ENCODE peak calls at places on chromosomes 12 and 14, in four cellular contexts. One of them, this sample, is unnamed.

GRCh38 chr14:23630687-23631086 is 5.5 kb upstream of the DHRS2 start:
- DNase-seq in ovary: no peak
- DNase-seq in glutamatergic neuron: no peak
- DNase-seq in Peyer's patch: no peak
- DNase-seq in this sample: no peak

GRCh38 chr12:46391630-46392029 is 19.1 kb upstream of the SLC38A2 start:
- DNase-seq in ovary: no peak
- DNase-seq in glutamatergic neuron: no peak
- DNase-seq in Peyer's patch: no peak
- DNase-seq in this sample: peak

GRCh38 chr12:95259368-95259767 is 41.8 kb downstream of the VEZT start:
- DNase-seq in ovary: no peak
- DNase-seq in glutamatergic neuron: no peak
- DNase-seq in Peyer's patch: no peak
- DNase-seq in this sample: no peak

GRCh38 chr14:71642715-71643114 is 289.5 kb upstream of the RGS6 start:
- DNase-seq in ovary: no peak
- DNase-seq in glutamatergic neuron: no peak
- DNase-seq in Peyer's patch: no peak
- DNase-seq in this sample: no peak

GRCh38 chr12:102522768-102523167 is 42.4 kb upstream of the IGF1 start:
- DNase-seq in ovary: no peak
- DNase-seq in glutamatergic neuron: no peak
- DNase-seq in Peyer's patch: no peak
- DNase-seq in this sample: no peak

GRCh38 chr14:105702275-105702817 is 176.0 kb downstream of the TMEM121 start:
- DNase-seq in ovary: no peak
- DNase-seq in glutamatergic neuron: no peak
- DNase-seq in Peyer's patch: no peak
- DNase-seq in this sample: no peak

GRCh38 chr12:3247596-3248270 is 170.6 kb downstream of the TSPAN9 start:
- DNase-seq in ovary: no peak
- DNase-seq in glutamatergic neuron: no peak
- DNase-seq in Peyer's patch: no peak
- DNase-seq in this sample: no peak

GRCh38 chr12:60279224-60279623 is 683.4 kb downstream of the SLC16A7 start:
- DNase-seq in ovary: no peak
- DNase-seq in glutamatergic neuron: no peak
- DNase-seq in Peyer's patch: no peak
- DNase-seq in this sample: peak

GRCh38 chr12:47219243-47219642 is 139.5 kb upstream of the AMIGO2 start:
- DNase-seq in ovary: no peak
- DNase-seq in glutamatergic neuron: no peak
- DNase-seq in Peyer's patch: no peak
- DNase-seq in this sample: peak

GRCh38 chr12:6285063-6285477 is 25.4 kb upstream of the PLEKHG6 start:
- DNase-seq in ovary: peak
- DNase-seq in glutamatergic neuron: peak
- DNase-seq in Peyer's patch: peak
- DNase-seq in this sample: peak

GRCh38 chr14:89507521-89507920 is 90.5 kb upstream of the FOXN3 start:
- DNase-seq in ovary: no peak
- DNase-seq in glutamatergic neuron: no peak
- DNase-seq in Peyer's patch: no peak
- DNase-seq in this sample: peak

GRCh38 chr14:90132821-90133570 is 71.2 kb downstream of the KCNK13 start:
- DNase-seq in ovary: no peak
- DNase-seq in glutamatergic neuron: no peak
- DNase-seq in Peyer's patch: no peak
- DNase-seq in this sample: peak

GRCh38 chr14:77065851-77066554 is 32.1 kb upstream of the CIPC start:
- DNase-seq in ovary: no peak
- DNase-seq in glutamatergic neuron: no peak
- DNase-seq in Peyer's patch: no peak
- DNase-seq in this sample: no peak

GRCh38 chr12:63093711-63094110 is 57.3 kb downstream of the AVPR1A start:
- DNase-seq in ovary: no peak
- DNase-seq in glutamatergic neuron: no peak
- DNase-seq in Peyer's patch: no peak
- DNase-seq in this sample: no peak

GRCh38 chr12:3168775-3169221 is 91.6 kb downstream of the TSPAN9 start:
- DNase-seq in ovary: no peak
- DNase-seq in glutamatergic neuron: no peak
- DNase-seq in Peyer's patch: no peak
- DNase-seq in this sample: peak

GRCh38 chr14:90678420-90678819 is 137.8 kb downstream of the TTC7B start:
- DNase-seq in ovary: no peak
- DNase-seq in glutamatergic neuron: no peak
- DNase-seq in Peyer's patch: no peak
- DNase-seq in this sample: peak

GRCh38 chr12:18752280-18752920 is 14.5 kb downstream of the CAPZA3 start:
- DNase-seq in ovary: peak
- DNase-seq in glutamatergic neuron: peak
- DNase-seq in Peyer's patch: no peak
- DNase-seq in this sample: peak

GRCh38 chr14:77649326-77649725 is 32.9 kb upstream of the SPTLC2 start:
- DNase-seq in ovary: no peak
- DNase-seq in glutamatergic neuron: no peak
- DNase-seq in Peyer's patch: no peak
- DNase-seq in this sample: no peak

GRCh38 chr12:112906712-112907414 is at the start of gene OAS1:
- DNase-seq in ovary: no peak
- DNase-seq in glutamatergic neuron: no peak
- DNase-seq in Peyer's patch: no peak
- DNase-seq in this sample: peak

GRCh38 chr14:97442363-97442762 is 645.2 kb downstream of the VRK1 start:
- DNase-seq in ovary: no peak
- DNase-seq in glutamatergic neuron: no peak
- DNase-seq in Peyer's patch: no peak
- DNase-seq in this sample: no peak

GRCh38 chr14:69553221-69553620 is 21.4 kb downstream of the CCDC177 start:
- DNase-seq in ovary: no peak
- DNase-seq in glutamatergic neuron: no peak
- DNase-seq in Peyer's patch: no peak
- DNase-seq in this sample: peak

GRCh38 chr12:128798543-128799341 is 25.0 kb downstream of the SLC15A4 start:
- DNase-seq in ovary: no peak
- DNase-seq in glutamatergic neuron: peak
- DNase-seq in Peyer's patch: no peak
- DNase-seq in this sample: peak

GRCh38 chr12:111975161-111975931 is 37.6 kb downstream of the TMEM116 start:
- DNase-seq in ovary: no peak
- DNase-seq in glutamatergic neuron: no peak
- DNase-seq in Peyer's patch: no peak
- DNase-seq in this sample: peak

GRCh38 chr12:58419182-58419760 is 477.9 kb downstream of the ATP23 start:
- DNase-seq in ovary: no peak
- DNase-seq in glutamatergic neuron: no peak
- DNase-seq in Peyer's patch: no peak
- DNase-seq in this sample: no peak

GRCh38 chr12:58415716-58416115 is 474.3 kb downstream of the ATP23 start:
- DNase-seq in ovary: no peak
- DNase-seq in glutamatergic neuron: no peak
- DNase-seq in Peyer's patch: no peak
- DNase-seq in this sample: no peak

GRCh38 chr12:58413794-58414193 is 472.4 kb downstream of the ATP23 start:
- DNase-seq in ovary: no peak
- DNase-seq in glutamatergic neuron: no peak
- DNase-seq in Peyer's patch: no peak
- DNase-seq in this sample: peak

GRCh38 chr12:58414398-58414871 is 473.1 kb downstream of the ATP23 start:
- DNase-seq in ovary: no peak
- DNase-seq in glutamatergic neuron: no peak
- DNase-seq in Peyer's patch: no peak
- DNase-seq in this sample: peak

DNA sequence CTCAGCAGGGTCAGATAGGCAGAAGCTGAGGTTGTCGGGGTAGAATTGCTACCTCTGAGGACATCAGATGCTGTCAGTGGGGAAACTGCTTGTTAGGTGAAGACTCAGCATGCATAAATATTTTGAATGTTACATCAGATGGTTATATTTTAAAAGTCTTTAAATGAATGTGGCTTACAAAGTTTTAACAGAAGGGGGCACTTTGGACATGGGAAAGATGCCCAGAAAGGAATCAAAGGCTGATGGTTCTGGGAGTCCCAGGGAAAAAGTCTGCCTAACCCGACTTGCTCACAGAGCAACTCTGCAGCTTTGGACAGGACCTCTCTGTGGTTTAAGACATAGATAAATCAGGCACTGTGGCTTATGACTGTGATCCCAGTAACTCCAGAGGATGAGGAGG is 474.8 kb downstream of the ATP23 start:
- DNase-seq in ovary: no peak
- DNase-seq in glutamatergic neuron: no peak
- DNase-seq in Peyer's patch: no peak
- DNase-seq in this sample: peak
- TF ChIP-seq CTCF in ovary: no peak
- TF ChIP-seq CTCF in glutamatergic neuron: no peak
- TF ChIP-seq CTCF in Peyer's patch: no peak
- TF ChIP-seq CTCF in this sample: peak

GRCh38 chr12:54356951-54357356 is 7.3 kb downstream of the GPR84 start:
- DNase-seq in ovary: no peak
- DNase-seq in glutamatergic neuron: no peak
- DNase-seq in Peyer's patch: no peak
- DNase-seq in this sample: no peak

GRCh38 chr12:54357802-54358619 is 6.3 kb downstream of the GPR84 start:
- DNase-seq in ovary: no peak
- DNase-seq in glutamatergic neuron: no peak
- DNase-seq in Peyer's patch: no peak
- DNase-seq in this sample: peak

GRCh38 chr12:54356228-54356627 is 8.1 kb downstream of the GPR84 start:
- DNase-seq in ovary: no peak
- DNase-seq in glutamatergic neuron: no peak
- DNase-seq in Peyer's patch: no peak
- DNase-seq in this sample: no peak

GRCh38 chr12:54352891-54353874 is 11.1 kb downstream of the GPR84 start:
- DNase-seq in ovary: peak
- DNase-seq in glutamatergic neuron: peak
- DNase-seq in Peyer's patch: no peak
- DNase-seq in this sample: peak

DNA sequence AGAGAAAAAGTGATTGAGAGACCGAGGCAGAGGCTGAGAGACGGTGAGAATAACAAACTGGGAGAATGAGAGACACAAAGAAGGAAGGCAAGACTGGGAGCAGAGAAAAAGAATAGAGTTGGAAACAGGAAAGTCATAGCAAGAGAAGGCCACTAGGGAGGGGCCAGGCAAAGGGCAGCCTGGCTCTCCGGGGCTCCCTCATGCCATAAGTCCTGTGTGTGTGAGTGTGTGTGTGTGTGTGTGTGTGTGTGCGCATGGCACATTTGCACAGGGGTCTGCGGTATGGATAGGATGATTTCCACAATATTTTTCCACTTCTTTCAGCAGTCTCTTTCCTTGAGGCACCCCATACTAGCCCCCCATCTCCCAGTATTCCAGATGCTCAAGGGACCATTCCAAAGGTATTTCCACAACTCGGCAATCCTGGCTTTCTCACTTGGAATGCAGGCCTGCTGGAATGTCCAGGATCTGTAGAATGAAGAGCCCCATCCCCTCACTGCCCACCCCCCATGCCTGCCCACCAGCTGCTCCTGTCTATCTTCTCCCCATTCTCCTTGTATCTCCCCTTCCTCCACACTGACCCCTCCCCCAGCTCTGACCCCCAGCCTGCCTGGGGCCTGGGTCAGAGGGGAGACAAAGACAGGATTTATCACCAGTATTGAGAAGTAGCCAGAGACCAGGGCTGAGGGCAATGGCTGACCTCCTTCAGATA is 9.0 kb downstream of the GPR84 start:
- DNase-seq in ovary: no peak
- DNase-seq in glutamatergic neuron: no peak
- DNase-seq in Peyer's patch: no peak
- DNase-seq in this sample: no peak
- TF ChIP-seq CTCF in ovary: no peak
- TF ChIP-seq CTCF in glutamatergic neuron: no peak
- TF ChIP-seq CTCF in Peyer's patch: no peak
- TF ChIP-seq CTCF in this sample: peak

GRCh38 chr12:127685476-127686234 is 581.3 kb upstream of the TMEM132C start:
- DNase-seq in ovary: no peak
- DNase-seq in glutamatergic neuron: no peak
- DNase-seq in Peyer's patch: no peak
- DNase-seq in this sample: no peak

GRCh38 chr12:127688901-127689428 is 578.0 kb upstream of the TMEM132C start:
- DNase-seq in ovary: no peak
- DNase-seq in glutamatergic neuron: no peak
- DNase-seq in Peyer's patch: no peak
- DNase-seq in this sample: no peak

GRCh38 chr12:127690161-127690560 is 576.8 kb upstream of the TMEM132C start:
- DNase-seq in ovary: no peak
- DNase-seq in glutamatergic neuron: no peak
- DNase-seq in Peyer's patch: no peak
- DNase-seq in this sample: peak
- TF ChIP-seq CTCF in ovary: no peak
- TF ChIP-seq CTCF in glutamatergic neuron: no peak
- TF ChIP-seq CTCF in Peyer's patch: no peak
- TF ChIP-seq CTCF in this sample: peak

DNA sequence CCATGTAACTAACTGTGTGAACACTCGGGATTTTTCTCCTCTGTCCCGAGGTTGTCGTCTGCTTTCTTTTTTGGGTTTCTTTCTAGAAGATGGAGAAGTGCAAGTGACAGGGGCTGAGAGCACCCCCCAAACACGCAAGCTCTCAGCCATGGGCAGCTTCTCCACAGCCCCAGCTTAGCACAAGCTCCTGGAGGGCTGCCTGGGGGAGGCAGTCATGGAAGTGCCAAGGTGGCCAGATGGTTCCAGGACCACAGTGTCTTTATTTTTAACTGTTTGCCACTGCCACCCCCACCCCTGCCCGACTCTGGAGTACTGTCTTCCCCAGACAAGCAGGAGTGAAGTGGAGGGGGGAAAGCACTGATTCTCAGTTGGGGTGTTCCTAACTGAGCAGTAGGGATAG is 58.2 kb downstream of the ST8SIA1 start:
- DNase-seq in ovary: no peak
- DNase-seq in glutamatergic neuron: no peak
- DNase-seq in Peyer's patch: no peak
- DNase-seq in this sample: no peak
- TF ChIP-seq CTCF in ovary: no peak
- TF ChIP-seq CTCF in glutamatergic neuron: no peak
- TF ChIP-seq CTCF in Peyer's patch: no peak
- TF ChIP-seq CTCF in this sample: no peak

DNA sequence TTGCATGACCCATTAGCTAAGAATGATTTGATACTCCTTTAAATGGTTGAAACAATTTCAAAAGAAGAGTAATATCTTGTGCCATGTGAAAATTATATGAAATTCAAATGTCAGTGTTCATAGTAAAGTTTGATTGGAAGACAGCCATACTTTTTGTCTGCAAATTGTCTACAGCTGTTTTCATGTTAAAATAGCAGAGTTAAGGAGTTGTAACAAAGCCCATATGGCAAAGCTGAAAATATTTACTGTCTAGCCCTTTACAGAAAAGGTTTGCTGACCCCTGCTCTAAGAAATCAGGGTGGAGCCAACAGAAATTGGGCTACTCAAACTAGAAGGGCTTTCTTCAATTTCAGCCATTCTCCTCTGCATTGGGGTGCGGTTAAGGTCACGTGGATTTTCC is 139.6 kb upstream of the NOS1 start:
- DNase-seq in ovary: no peak
- DNase-seq in glutamatergic neuron: no peak
- DNase-seq in Peyer's patch: no peak
- DNase-seq in this sample: no peak
- TF ChIP-seq CTCF in ovary: no peak
- TF ChIP-seq CTCF in glutamatergic neuron: no peak
- TF ChIP-seq CTCF in Peyer's patch: no peak
- TF ChIP-seq CTCF in this sample: no peak